ENCODE peak calls at places on chromosomes 1 and 21, in six cellular contexts. G is AG04450, D is bronchial epithelial cell, K is foreskin fibroblast, U is fibroblast of mammary gland, A is HFF-Myc. Q is an unnamed sample.

GRCh38 chr21:22544747-22545146 is 1546.5 kb downstream of the NCAM2 start:
- DNase-seq in D (no peak), K (no peak), G (no peak), A (no peak), U (no peak), Q (no peak)

GRCh38 chr1:173206816-173207595 is at the start of gene TNFSF4:
- DNase-seq in G (no peak), U (peak), K (peak), D (no peak), A (no peak), Q (no peak)

GRCh38 chr1:97337250-97338030 is 583.4 kb downstream of the DPYD start:
- DNase-seq in U (no peak), D (peak), A (no peak), G (no peak), K (peak), Q (no peak)

GRCh38 chr1:197272791-197273190 is 4.7 kb downstream of the CRB1 start:
- DNase-seq in U (no peak), D (peak), G (no peak), A (no peak), K (no peak), Q (no peak)

GRCh38 chr1:2412773-2413494 is 570 bp upstream of the PEX10 start:
- DNase-seq in U (peak), K (peak), D (no peak), G (no peak), A (no peak), Q (no peak)

GRCh38 chr1:70509996-70510876 is 99.2 kb downstream of the CTH start:
- DNase-seq in U (peak), G (peak), A (peak), K (peak), D (peak), Q (peak)

GRCh38 chr1:78145105-78145580 is 99.4 kb downstream of the GIPC2 start:
- DNase-seq in K (peak), D (peak), G (peak), A (peak), U (peak), Q (peak)

GRCh38 chr1:15834406-15835204 is 12.9 kb upstream of the SPEN start:
- DNase-seq in A (peak), G (peak), U (peak), K (peak), D (peak), Q (peak)

GRCh38 chr1:119762953-119763352 is 5.8 kb downstream of the HMGCS2 start:
- DNase-seq in K (no peak), U (no peak), D (no peak), G (no peak), A (no peak), Q (no peak)

GRCh38 chr1:236451796-236452373 is 57.8 kb downstream of the EDARADD start:
- DNase-seq in G (no peak), K (no peak), A (no peak), D (peak), U (peak), Q (no peak)
- TF ChIP-seq CTCF in G (peak), K (peak), A (peak), D (peak), U (peak), Q (peak)

GRCh38 chr21:36322083-36322424 is 2.1 kb downstream of the MORC3 start:
- DNase-seq in U (no peak), G (no peak), A (no peak), D (no peak), K (no peak), Q (no peak)
- H3K4me3 ChIP-seq in U (peak), G (peak), A (peak), D (peak), K (peak), Q (peak)

GRCh38 chr1:85560305-85560704 is 20.3 kb upstream of the CCN1 start:
- DNase-seq in U (no peak), G (no peak), K (no peak), A (no peak), D (no peak), Q (no peak)
- TF ChIP-seq CTCF in U (no peak), G (no peak), K (no peak), A (no peak), D (no peak), Q (no peak)

DNA sequence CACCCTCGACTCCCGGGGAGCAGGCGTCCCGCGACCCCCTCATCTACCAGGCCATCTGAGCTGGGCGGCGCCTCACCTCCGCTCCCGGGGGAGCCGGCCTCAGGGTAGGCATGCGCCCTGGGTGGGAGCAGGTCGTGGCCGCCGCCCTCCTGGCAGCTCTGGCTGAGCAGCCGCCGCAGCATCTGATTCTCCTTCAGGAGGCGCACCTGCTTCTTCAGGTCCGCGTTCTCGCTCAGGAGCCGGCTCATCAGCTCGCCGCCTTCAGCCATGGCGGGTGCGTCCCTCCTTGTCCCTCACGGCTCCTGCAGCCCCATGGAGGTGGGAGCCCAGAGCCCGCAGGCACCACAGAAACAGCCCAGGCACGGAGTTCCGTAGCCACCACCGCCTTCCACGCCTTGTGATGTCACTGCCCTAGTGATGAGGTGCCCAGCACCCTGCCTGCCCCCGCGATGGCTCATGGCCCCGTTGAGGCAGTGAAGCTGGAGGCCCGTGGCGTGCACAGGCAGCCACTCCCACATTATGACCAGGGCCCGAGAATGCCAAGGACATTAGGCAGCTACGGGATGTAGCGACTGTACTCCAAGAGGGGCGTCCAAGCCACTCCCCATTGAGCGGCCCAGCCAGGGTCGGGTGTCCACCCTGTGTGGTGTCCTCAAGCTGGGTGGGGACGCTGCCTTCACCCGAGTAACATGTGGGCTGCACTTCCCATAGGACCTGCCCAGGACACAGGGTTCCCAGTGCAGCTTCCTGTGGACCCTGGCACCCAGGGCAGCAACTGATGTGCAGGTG is 1.5 kb downstream of the SPATC1L start:
- DNase-seq in A (no peak), U (no peak), D (no peak), K (peak), G (no peak), Q (no peak)
- H3K4me3 ChIP-seq in A (peak), U (no peak), D (no peak), K (no peak), G (no peak), Q (no peak)

DNA sequence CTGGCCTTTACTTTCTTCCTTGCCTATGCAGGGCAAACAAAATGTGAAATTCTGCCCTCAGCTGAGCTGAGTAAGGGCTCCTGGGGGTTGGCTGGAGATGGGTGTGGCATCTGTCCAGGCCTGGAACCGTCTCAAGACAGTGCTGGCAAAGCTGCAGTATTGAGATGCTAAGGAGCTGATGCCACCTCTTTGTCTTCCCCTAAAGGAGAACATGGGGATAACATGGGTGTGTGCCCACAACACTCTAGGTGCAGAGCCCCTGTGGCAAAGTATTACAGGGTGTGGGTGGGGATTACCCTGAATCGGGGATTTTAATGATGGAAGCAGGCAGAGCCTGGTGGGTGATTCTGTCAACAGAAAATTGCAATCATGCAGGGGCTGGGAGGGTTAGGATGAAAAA is 2.5 kb upstream of the ST3GAL3 start:
- DNase-seq in K (peak), U (peak), D (no peak), A (no peak), G (no peak), Q (no peak)
- TF ChIP-seq CTCF in K (peak), U (peak), D (peak), A (peak), G (no peak), Q (peak)